ENCODE peak calls at places on chromosomes 11 and 22, in eight cellular contexts. F is stimulated activated CD8-positive, alpha-beta memory T cell treated with anti-CD3 and anti-CD28 coated beads, Interleukin-15, amount 100 ng/mL, for 1 hour; I is kidney glomerular epithelial cell; G is HCEC 1CT; B is NCI-H446; D is hepatic stellate cell; X is endothelial cell; N is mucosa of descending colon. K is an unnamed sample.

GRCh38 chr11:125348704-125349635 is 147.1 kb downstream of the FEZ1 start:
- DNase-seq in F (peak; percentile 28), I (peak; percentile 28), G (peak; percentile 7), B (peak; percentile 56), D (peak; percentile 73), X (peak; percentile 84), N (no peak), K (no peak)

GRCh38 chr11:125999234-125999880 is 53.5 kb downstream of the VSIG10L2 start:
- DNase-seq in F (no peak), I (no peak), G (no peak), B (no peak), D (no peak), X (no peak), N (no peak), K (no peak)

GRCh38 chr11:20048246-20048645 is 112.0 kb downstream of the DBX1 start:
- DNase-seq in F (no peak), I (no peak), G (no peak), B (no peak), D (no peak), X (no peak), N (no peak), K (no peak)

GRCh38 chr11:24233041-24233440 is 263.8 kb upstream of the LUZP2 start:
- DNase-seq in F (no peak), I (no peak), G (no peak), B (no peak), D (no peak), X (no peak), N (no peak), K (no peak)

GRCh38 chr11:65661599-65662246 is 993 bp downstream of the RELA start:
- DNase-seq in F (no peak), I (no peak), G (no peak), B (no peak), D (no peak), X (peak; percentile 8), N (peak; percentile 64), K (no peak)

GRCh38 chr22:25942126-25942988 is 200.4 kb downstream of the MYO18B start:
- DNase-seq in F (no peak), I (no peak), G (no peak), B (peak; percentile 94), D (no peak), X (no peak), N (no peak), K (peak; percentile 60)

GRCh38 chr11:96393753-96394348 is 4.0 kb downstream of the JRKL start:
- DNase-seq in F (no peak), I (peak; percentile 45), G (peak; percentile 51), B (peak; percentile 72), D (peak; percentile 35), X (no peak), N (no peak), K (no peak)

GRCh38 chr11:133306019-133306418 is 226.3 kb downstream of the OPCML start:
- DNase-seq in F (no peak), I (no peak), G (no peak), B (no peak), D (no peak), X (peak; percentile 15), N (no peak), K (no peak)

GRCh38 chr11:110173775-110174644 is 80.8 kb downstream of the ZC3H12C start:
- DNase-seq in F (peak; percentile 42), I (peak; percentile 44), G (peak; percentile 30), B (no peak), D (peak; percentile 53), X (peak; percentile 81), N (no peak), K (peak; percentile 43)

GRCh38 chr11:34439521-34440258 is 956 bp downstream of the CAT start:
- DNase-seq in F (no peak), I (peak; percentile 40), G (no peak), B (no peak), D (no peak), X (no peak), N (no peak), K (no peak)

GRCh38 chr11:106087815-106088435 is 10.5 kb downstream of the AASDHPPT start:
- DNase-seq in F (no peak), I (peak; percentile 45), G (peak; percentile 56), B (peak; percentile 71), D (no peak), X (peak; percentile 41), N (no peak), K (no peak)

GRCh38 chr11:1218256-1218787 is 4.5 kb upstream of the MUC5B start:
- DNase-seq in F (no peak), I (no peak), G (no peak), B (no peak), D (no peak), X (no peak), N (peak; percentile 73), K (no peak)

GRCh38 chr11:1121343-1122331 is 36.1 kb upstream of the MUC5AC start:
- DNase-seq in F (no peak), I (no peak), G (peak; percentile 19), B (no peak), D (peak; percentile 41), X (peak; percentile 4), N (no peak), K (no peak)

GRCh38 chr22:19822301-19823117 is 32.2 kb downstream of the GNB1L start:
- DNase-seq in F (no peak), I (no peak), G (no peak), B (no peak), D (no peak), X (peak; percentile 3), N (peak; percentile 25), K (no peak)

GRCh38 chr11:128520886-128521696 is 66.3 kb downstream of the ETS1 start:
- DNase-seq in F (no peak), I (no peak), G (no peak), B (no peak), D (no peak), X (no peak), N (no peak), K (no peak)

GRCh38 chr22:38246692-38247091 is 26.1 kb downstream of the TMEM184B start:
- DNase-seq in F (no peak), I (no peak), G (no peak), B (peak; percentile 64), D (no peak), X (no peak), N (no peak), K (peak; percentile 28)

GRCh38 chr22:45096256-45096907 is 67.3 kb upstream of the NUP50 start:
- DNase-seq in F (peak; percentile 20), I (peak; percentile 28), G (peak; percentile 38), B (peak; percentile 74), D (peak; percentile 81), X (peak; percentile 76), N (no peak), K (no peak)

GRCh38 chr11:15671216-15671615 is 556.5 kb downstream of the INSC start:
- DNase-seq in F (no peak), I (no peak), G (no peak), B (no peak), D (no peak), X (no peak), N (no peak), K (no peak)

GRCh38 chr22:28931844-28932561 is 48.6 kb downstream of the ZNRF3 start:
- DNase-seq in F (no peak), I (peak; percentile 17), G (no peak), B (no peak), D (no peak), X (no peak), N (no peak), K (no peak)

GRCh38 chr11:13169709-13170108 is 107.9 kb upstream of the BMAL1 start:
- DNase-seq in F (no peak), I (peak; percentile 38), G (peak; percentile 85), B (peak; percentile 91), D (peak; percentile 43), X (no peak), N (no peak), K (no peak)

GRCh38 chr11:133149698-133150097 is 382.6 kb downstream of the OPCML start:
- DNase-seq in F (no peak), I (no peak), G (no peak), B (no peak), D (no peak), X (no peak), N (no peak), K (no peak)

GRCh38 chr11:111835665-111836064 is 35.7 kb downstream of the ALG9 start:
- DNase-seq in F (no peak), I (no peak), G (no peak), B (no peak), D (no peak), X (no peak), N (no peak), K (no peak)

GRCh38 chr11:97007283-97007682 is 617.5 kb downstream of the JRKL start:
- DNase-seq in F (no peak), I (no peak), G (no peak), B (no peak), D (no peak), X (no peak), N (no peak), K (no peak)

GRCh38 chr22:50727678-50728522 is 10.1 kb upstream of the ACR start:
- DNase-seq in F (no peak), I (no peak), G (no peak), B (no peak), D (no peak), X (no peak), N (peak; percentile 22), K (no peak)

GRCh38 chr11:2581931-2582435 is 117.8 kb downstream of the KCNQ1OT1 start:
- DNase-seq in F (no peak), I (no peak), G (no peak), B (no peak), D (no peak), X (peak; percentile 2), N (peak; percentile 41), K (peak; percentile 0)

GRCh38 chr11:95372097-95372656 is 141.2 kb upstream of the SESN3 start:
- DNase-seq in F (no peak), I (no peak), G (no peak), B (no peak), D (no peak), X (no peak), N (no peak), K (no peak)

GRCh38 chr11:119330237-119330636 is 4.1 kb upstream of the RNF26 start:
- DNase-seq in F (no peak), I (no peak), G (no peak), B (no peak), D (no peak), X (no peak), N (no peak), K (no peak)

GRCh38 chr11:114987171-114987760 is 308.9 kb downstream of the NXPE2 start:
- DNase-seq in F (no peak), I (no peak), G (no peak), B (no peak), D (no peak), X (no peak), N (no peak), K (no peak)

GRCh38 chr22:19422440-19423301 is 8.9 kb downstream of the HIRA start:
- DNase-seq in F (no peak), I (no peak), G (no peak), B (no peak), D (no peak), X (no peak), N (no peak), K (no peak)

GRCh38 chr22:28934026-28934425 is 50.7 kb downstream of the ZNRF3 start:
- DNase-seq in F (no peak), I (no peak), G (no peak), B (no peak), D (no peak), X (no peak), N (no peak), K (no peak)

GRCh38 chr22:50610581-50610980 is 10.0 kb downstream of the MAPK8IP2 start:
- DNase-seq in F (no peak), I (no peak), G (no peak), B (no peak), D (no peak), X (no peak), N (no peak), K (no peak)

GRCh38 chr11:60785806-60786361 is 751 bp downstream of the MS4A10 start:
- DNase-seq in F (no peak), I (no peak), G (peak; percentile 55), B (no peak), D (peak; percentile 72), X (no peak), N (no peak), K (no peak)

GRCh38 chr11:57530215-57530595 is 349 bp downstream of the TIMM10 start:
- DNase-seq in F (no peak), I (no peak), G (no peak), B (no peak), D (no peak), X (no peak), N (peak; percentile 64), K (no peak)

GRCh38 chr11:44316388-44317240 is 6.7 kb upstream of the ALX4 start:
- DNase-seq in F (no peak), I (no peak), G (no peak), B (peak; percentile 48), D (no peak), X (no peak), N (no peak), K (no peak)

K was measured in gastrocnemius medialis.